ENCODE peak calls at places on chromosomes 16 and 17, in ten cellular contexts. O, H, L, N, X, A, U, Q, B and M are unnamed samples.

GRCh38 chr16:50680556-50680893 is 587 bp downstream of the SNX20 start:
- DNase-seq in O (no peak), H (no peak), L (no peak), N (no peak), X (no peak), A (no peak), U (no peak), Q (no peak), B (no peak), M (no peak)

GRCh38 chr17:28133562-28133970 is 91.1 kb downstream of the NLK start:
- DNase-seq in O (no peak), H (peak), L (no peak), N (no peak), X (no peak), A (peak), U (no peak), Q (no peak), B (no peak), M (no peak)

GRCh38 chr16:51161440-51162195 is 10.5 kb upstream of the SALL1 start:
- DNase-seq in O (no peak), H (peak), L (no peak), N (no peak), X (no peak), A (no peak), U (no peak), Q (no peak), B (no peak), M (no peak)

GRCh38 chr16:78460428-78460827 is 361.0 kb downstream of the WWOX start:
- DNase-seq in O (no peak), H (no peak), L (no peak), N (no peak), X (no peak), A (no peak), U (no peak), Q (no peak), B (no peak), M (no peak)

GRCh38 chr17:47225436-47225858 is 16.3 kb downstream of the MYL4 start:
- DNase-seq in O (no peak), H (peak), L (no peak), N (no peak), X (no peak), A (peak), U (no peak), Q (peak), B (no peak), M (no peak)

GRCh38 chr17:37792787-37793186 is 47.9 kb upstream of the HNF1B start:
- DNase-seq in O (no peak), H (peak), L (no peak), N (no peak), X (no peak), A (peak), U (no peak), Q (no peak), B (no peak), M (no peak)

GRCh38 chr17:36652716-36653115 is 51.3 kb downstream of the MRM1 start:
- DNase-seq in O (no peak), H (no peak), L (no peak), N (no peak), X (no peak), A (no peak), U (no peak), Q (no peak), B (no peak), M (no peak)

GRCh38 chr16:50546125-50546524 is 2.1 kb upstream of the NKD1 start:
- DNase-seq in O (no peak), H (no peak), L (no peak), N (no peak), X (no peak), A (no peak), U (no peak), Q (no peak), B (no peak), M (no peak)

GRCh38 chr17:7523033-7523432 is 25.8 kb upstream of the TNFSF12 start:
- DNase-seq in O (no peak), H (no peak), L (peak), N (no peak), X (peak), A (no peak), U (no peak), Q (no peak), B (no peak), M (no peak)

DNA sequence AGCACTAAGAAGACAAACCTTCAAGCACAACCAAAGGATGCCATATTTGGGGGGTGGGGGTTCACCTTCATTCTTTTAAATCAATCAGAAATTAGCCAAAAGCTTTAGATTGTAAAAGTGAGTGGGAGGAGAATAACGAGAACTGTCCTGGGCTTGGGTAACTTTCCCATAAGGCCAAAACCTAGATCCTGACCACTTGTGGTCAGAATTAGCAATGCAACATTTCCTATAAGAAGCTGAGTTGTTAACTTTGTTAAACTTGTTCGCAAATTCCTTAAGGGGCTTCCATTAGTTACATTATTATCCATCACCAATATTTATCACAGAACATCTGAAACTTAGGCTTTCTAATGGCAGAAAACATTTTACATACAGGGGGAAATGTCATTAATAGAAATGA is 25.1 kb downstream of the STAT5B start:
- DNase-seq in O (no peak), H (peak), L (no peak), N (peak), X (no peak), A (no peak), U (no peak), Q (no peak), B (no peak), M (no peak)
- TF ChIP-seq CTCF in O (no peak), H (peak), L (peak), N (peak), X (no peak), A (peak), U (no peak), Q (peak), B (no peak), M (peak)

DNA sequence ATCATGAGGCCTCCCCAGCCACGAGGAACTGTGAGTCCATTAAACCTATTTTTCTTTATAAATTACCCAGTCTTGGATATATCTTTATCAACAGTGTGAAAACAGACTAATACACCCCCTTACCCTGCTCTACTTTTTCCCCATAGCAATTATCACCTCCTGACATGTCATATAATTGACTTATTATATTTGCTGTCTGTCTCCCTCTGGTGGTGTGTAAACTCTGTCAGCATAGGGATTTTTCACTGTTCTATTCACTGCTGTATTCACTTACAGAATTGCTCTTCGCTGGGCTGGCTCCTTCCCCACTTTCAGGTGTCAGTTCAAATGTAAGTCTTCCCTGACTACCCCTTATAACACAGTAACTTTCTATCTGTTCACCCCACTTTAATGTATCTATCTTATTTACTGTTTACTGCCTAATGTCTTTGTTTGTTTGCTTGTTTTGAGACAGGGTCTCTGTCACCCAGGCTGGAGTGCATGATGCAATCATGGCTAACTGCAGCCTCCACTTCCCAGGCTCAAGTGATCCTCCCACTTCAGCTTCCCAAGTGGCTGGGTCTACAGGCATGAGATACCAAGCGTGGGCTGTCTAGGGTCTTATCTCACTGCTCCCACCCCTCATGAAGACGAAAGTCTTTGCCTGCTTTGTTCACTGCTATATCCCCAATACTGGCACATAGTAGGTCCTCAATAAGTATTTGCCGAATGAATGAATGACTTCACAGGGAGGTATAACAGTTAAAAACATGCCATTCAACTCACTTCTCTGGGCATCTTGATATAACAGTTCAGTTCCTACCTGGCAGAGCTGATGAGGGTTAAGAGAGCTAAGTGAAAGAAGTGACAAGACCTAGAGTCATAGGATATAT is 52.4 kb upstream of the CDH3 start:
- DNase-seq in O (no peak), H (no peak), L (no peak), N (no peak), X (no peak), A (no peak), U (no peak), Q (no peak), B (no peak), M (no peak)
- TF ChIP-seq CTCF in O (no peak), H (peak), L (peak), N (no peak), X (no peak), A (peak), U (no peak), Q (no peak), B (peak), M (no peak)

DNA sequence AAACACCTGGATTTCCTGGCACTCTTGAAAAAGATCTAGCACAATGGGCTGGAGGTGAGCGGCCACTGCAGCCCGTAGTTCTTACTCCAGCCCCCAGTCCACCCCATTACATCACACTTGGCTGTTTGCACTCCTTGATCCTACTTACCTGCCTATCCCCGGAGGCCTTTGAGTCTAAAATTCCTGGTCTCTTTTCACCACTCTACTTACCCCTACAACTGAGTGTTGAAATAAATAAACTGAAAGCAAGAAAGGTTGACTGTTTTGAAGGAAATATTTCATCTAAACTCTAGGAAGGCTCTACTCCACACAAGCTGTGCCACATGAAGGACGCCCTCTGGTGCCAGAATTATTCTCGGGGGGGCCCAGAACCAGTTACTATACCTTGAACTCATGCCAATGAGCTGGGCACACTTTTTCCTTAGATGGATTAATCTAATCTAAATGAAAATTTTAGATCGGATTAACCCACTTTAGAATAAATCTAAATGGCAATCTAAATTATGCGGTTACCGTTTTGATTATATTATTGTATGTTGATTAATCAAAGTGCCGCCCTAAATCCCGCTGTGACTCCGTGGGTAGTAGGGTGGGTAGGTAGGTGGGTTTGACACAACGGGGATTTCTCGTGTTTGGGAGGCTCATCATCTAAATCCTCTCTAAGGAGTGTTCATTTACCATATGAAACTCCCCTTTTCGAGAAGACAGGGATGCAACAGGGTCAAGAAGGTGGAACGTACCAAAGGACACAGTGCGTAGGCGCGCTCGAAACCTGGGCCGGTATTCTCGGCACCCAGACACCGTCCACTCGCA is 651 bp upstream of the EIF1 start:
- DNase-seq in O (no peak), H (no peak), L (no peak), N (no peak), X (no peak), A (no peak), U (no peak), Q (no peak), B (no peak), M (no peak)
- TF ChIP-seq CTCF in O (no peak), H (no peak), L (peak), N (peak), X (no peak), A (peak), U (peak), Q (no peak), B (no peak), M (peak)

GRCh38 chr16:87447323-87447722 is 45.5 kb downstream of the ZCCHC14 start:
- DNase-seq in O (no peak), H (peak), L (no peak), N (no peak), X (no peak), A (no peak), U (no peak), Q (no peak), B (no peak), M (no peak)

GRCh38 chr16:87451563-87452210 is 41.1 kb downstream of the ZCCHC14 start:
- DNase-seq in O (no peak), H (no peak), L (no peak), N (no peak), X (no peak), A (no peak), U (no peak), Q (no peak), B (no peak), M (no peak)

GRCh38 chr16:87445486-87445885 is 47.3 kb downstream of the ZCCHC14 start:
- DNase-seq in O (no peak), H (peak), L (no peak), N (no peak), X (no peak), A (no peak), U (no peak), Q (no peak), B (no peak), M (no peak)

GRCh38 chr16:87446479-87446878 is 46.3 kb downstream of the ZCCHC14 start:
- DNase-seq in O (no peak), H (no peak), L (no peak), N (no peak), X (no peak), A (no peak), U (no peak), Q (no peak), B (no peak), M (no peak)

DNA sequence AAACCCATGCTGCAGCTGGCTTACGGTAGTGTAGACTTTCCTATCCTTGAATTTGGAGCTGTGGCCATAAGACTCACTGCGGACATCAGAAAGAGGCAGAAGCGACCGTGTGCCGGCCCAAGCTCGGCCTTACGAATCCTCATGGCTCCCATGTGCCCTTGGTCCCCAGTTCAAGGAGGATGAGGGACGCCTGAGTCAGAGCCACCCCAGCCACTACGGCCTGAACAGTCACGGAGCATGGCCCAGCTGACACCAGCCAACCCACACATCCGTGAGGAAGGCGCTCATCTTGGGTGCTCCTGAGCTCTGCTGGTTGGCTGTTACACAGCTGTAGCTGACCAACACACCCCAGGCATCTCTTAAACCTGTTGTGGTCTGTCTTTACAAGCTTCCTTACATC is 44.0 kb downstream of the ZCCHC14 start:
- DNase-seq in O (no peak), H (no peak), L (no peak), N (no peak), X (no peak), A (no peak), U (no peak), Q (no peak), B (no peak), M (no peak)
- TF ChIP-seq CTCF in O (no peak), H (no peak), L (no peak), N (no peak), X (no peak), A (no peak), U (no peak), Q (no peak), B (no peak), M (no peak)

DNA sequence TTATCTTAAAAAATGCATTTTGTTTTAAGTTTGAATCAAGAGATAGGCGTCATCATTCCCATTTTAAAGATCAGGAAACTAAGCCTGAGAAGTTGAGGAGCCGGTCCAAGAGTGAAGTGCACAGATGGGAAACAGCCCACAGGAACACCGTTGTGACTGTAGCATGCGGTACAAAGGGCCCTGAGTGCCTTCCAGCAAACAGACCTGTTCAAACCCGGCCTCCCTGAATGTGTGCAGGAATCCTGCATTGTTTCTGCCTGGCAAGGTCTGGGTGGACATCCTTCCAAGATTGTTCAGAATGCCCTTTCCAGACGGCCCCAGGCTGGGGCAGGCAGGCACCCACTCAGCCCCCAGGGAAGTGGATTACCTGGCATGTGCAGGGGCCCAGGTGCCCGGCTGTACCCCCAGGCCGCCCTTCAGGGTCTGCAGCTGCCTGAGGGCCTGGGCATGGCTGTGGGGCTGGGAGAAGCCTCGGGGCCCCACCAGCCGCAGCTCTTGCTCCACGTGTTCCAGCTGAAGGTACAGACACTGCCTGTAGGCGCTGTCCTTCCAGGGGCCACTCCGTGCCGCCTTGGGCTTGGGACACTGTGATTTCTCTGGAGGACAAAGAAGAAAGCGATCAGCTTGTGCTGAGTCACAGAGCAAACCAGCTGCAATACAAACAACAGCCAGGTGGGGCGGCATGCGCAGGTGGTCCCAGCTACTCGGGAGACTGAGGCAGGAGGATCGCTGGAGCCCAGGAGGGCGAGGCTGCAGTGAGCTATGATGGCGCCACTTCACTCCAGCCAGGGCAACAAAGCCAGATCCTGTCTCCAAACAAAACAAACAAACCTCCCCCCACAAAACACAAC is 45.0 kb upstream of the GCSH start:
- DNase-seq in O (no peak), H (no peak), L (no peak), N (no peak), X (no peak), A (no peak), U (no peak), Q (no peak), B (peak), M (no peak)
- TF ChIP-seq CTCF in O (peak), H (peak), L (peak), N (peak), X (no peak), A (peak), U (no peak), Q (no peak), B (peak), M (no peak)